ENCODE peak calls at places on chromosomes 4 and X, in seven cellular contexts. U is HEK293T, Q is bronchial epithelial cell, H is Right ventricle myocardium inferior, I is NB4, C is K562, P is substantia nigra. A is an unnamed sample.

GRCh38 chrX:45769919-45770582 is 569.4 kb upstream of the DIPK2B start:
- DNase-seq in C (peak), P (no peak), H (peak), U (peak), I (peak), Q (peak), A (no peak)

GRCh38 chr4:156971623-156972369 is at the start of gene PDGFC:
- DNase-seq in Q (no peak), H (peak), P (peak), I (no peak), U (peak), C (peak), A (peak)

GRCh38 chr4:136336479-136336878 is 1195.8 kb downstream of the PCDH18 start:
- DNase-seq in U (no peak), H (peak), C (no peak), I (no peak), P (no peak), Q (no peak), A (no peak)

GRCh38 chrX:103607385-103608304 is at the start of gene TCEAL3:
- DNase-seq in P (peak), U (no peak), H (peak), I (no peak), Q (no peak), C (no peak), A (no peak)

GRCh38 chrX:55201930-55202579 is 18.1 kb upstream of the PAGE5 start:
- DNase-seq in Q (peak), U (no peak), H (no peak), P (no peak), C (no peak), I (no peak), A (no peak)

GRCh38 chr4:142402925-142403324 is 443.2 kb downstream of the INPP4B start:
- DNase-seq in U (no peak), Q (peak), I (no peak), C (no peak), H (no peak), P (no peak), A (no peak)

GRCh38 chr4:38667005-38667771 is 3.2 kb downstream of the KLF3 start:
- DNase-seq in P (peak), U (peak), I (peak), Q (peak), C (peak), H (no peak), A (no peak)

GRCh38 chr4:166435449-166435848 is 562.4 kb downstream of the TLL1 start:
- DNase-seq in U (no peak), P (no peak), I (no peak), H (no peak), Q (peak), C (no peak), A (no peak)

GRCh38 chrX:42274151-42274550 is 350.8 kb upstream of the CASK start:
- DNase-seq in U (no peak), P (no peak), C (no peak), Q (no peak), H (no peak), I (no peak), A (no peak)

GRCh38 chr4:113026556-113026955 is 22.9 kb upstream of the ANK2 start:
- DNase-seq in P (no peak), C (no peak), Q (peak), U (no peak), H (no peak), I (no peak), A (no peak)